ENCODE peak calls at places on chromosomes 6 and 20, in seven cellular contexts. V is coronary artery; P is iris pigment epithelial cell; T is pons; Y is stimulated activated CD4-positive, alpha-beta T cell treated with anti-CD3 and anti-CD28 coated beads, Interleukin-12 subunit alpha, Interleukin-12 subunit beta, amount 100 ng/mL, for 4 hours; M is lower leg skin; W is HT-29. D is an unnamed sample.

GRCh38 chr20:14444106-14444505 is 106.7 kb upstream of the FLRT3 start:
- DNase-seq in V (no peak), P (no peak), T (no peak), Y (no peak), M (no peak), W (no peak), D (no peak)

GRCh38 chr6:163626073-163626867 is 211.8 kb downstream of the QKI start:
- DNase-seq in V (no peak), P (peak), T (no peak), Y (no peak), M (no peak), W (no peak), D (no peak)

GRCh38 chr6:1020837-1021236 is 291.1 kb upstream of the FOXQ1 start:
- DNase-seq in V (peak), P (no peak), T (no peak), Y (no peak), M (no peak), W (no peak), D (no peak)

GRCh38 chr6:159075506-159076100 is 30.8 kb upstream of the TAGAP start:
- DNase-seq in V (peak), P (no peak), T (peak), Y (no peak), M (no peak), W (no peak), D (no peak)

GRCh38 chr6:22227824-22228610 is 68.8 kb downstream of the PRL start:
- DNase-seq in V (no peak), P (no peak), T (no peak), Y (no peak), M (no peak), W (no peak), D (no peak)

GRCh38 chr20:38275815-38276550 is 15.4 kb upstream of the KIAA1755 start:
- DNase-seq in V (no peak), P (peak), T (no peak), Y (no peak), M (no peak), W (no peak), D (no peak)

GRCh38 chr6:31663961-31664789 is 622 bp downstream of the GPANK1 start:
- DNase-seq in V (no peak), P (peak), T (no peak), Y (no peak), M (peak), W (no peak), D (peak)

GRCh38 chr6:131765853-131766135 is 42.0 kb upstream of the ENPP1 start:
- DNase-seq in V (no peak), P (no peak), T (no peak), Y (no peak), M (no peak), W (no peak), D (no peak)

GRCh38 chr6:44306710-44307109 is 6.4 kb downstream of the AARS2 start:
- DNase-seq in V (no peak), P (no peak), T (no peak), Y (no peak), M (no peak), W (no peak), D (no peak)

GRCh38 chr20:35311409-35311808 is 19.2 kb upstream of the FAM83C start:
- DNase-seq in V (no peak), P (peak), T (no peak), Y (peak), M (no peak), W (peak), D (no peak)

GRCh38 chr6:131368077-131368911 is 204.7 kb upstream of the ARG1 start:
- DNase-seq in V (no peak), P (peak), T (peak), Y (no peak), M (peak), W (peak), D (peak)

GRCh38 chr6:100346203-100346602 is 118.5 kb downstream of the SIM1 start:
- DNase-seq in V (no peak), P (peak), T (no peak), Y (no peak), M (no peak), W (no peak), D (no peak)

GRCh38 chr6:53461041-53461656 is 83.8 kb downstream of the GCLC start:
- DNase-seq in V (no peak), P (no peak), T (no peak), Y (no peak), M (no peak), W (no peak), D (no peak)

GRCh38 chr6:110625883-110626282 is 149.5 kb upstream of the SLC22A16 start:
- DNase-seq in V (no peak), P (peak), T (no peak), Y (no peak), M (no peak), W (no peak), D (no peak)

GRCh38 chr6:168222261-168222660 is 97.3 kb downstream of the DACT2 start:
- DNase-seq in V (no peak), P (no peak), T (no peak), Y (no peak), M (no peak), W (no peak), D (peak)

GRCh38 chr6:71383891-71384489 is 95.4 kb downstream of the OGFRL1 start:
- DNase-seq in V (no peak), P (peak), T (peak), Y (no peak), M (no peak), W (peak), D (peak)

GRCh38 chr6:44497807-44498206 is 110.3 kb downstream of the CDC5L start:
- DNase-seq in V (peak), P (no peak), T (no peak), Y (no peak), M (no peak), W (no peak), D (no peak)

D was measured in retina.